ENCODE peak calls at places on chromosome 13, in ten cellular contexts. J is uterus; B is left ventricle myocardium inferior; K is fibroblast of gingiva; O is Ammon's horn; F is activated T-cell treated with anti-CD3 and anti-CD28 coated beads, Interleukin-2, amount 50 U/mL, for 72 hours; D is CD4-positive, alpha-beta T cell; Q is effector CD4-positive, alpha-beta T cell; X is kidney epithelial cell; N is mesothelial cell of epicardium. E is an unnamed sample.

GRCh38 chr13:109110159-109110558 is 480.7 kb downstream of the MYO16 start:
- DNase-seq in Q (no peak), O (no peak), F (no peak), B (no peak), X (no peak), N (no peak), D (no peak), K (no peak), J (no peak), E (no peak)

GRCh38 chr13:96817336-96817941 is 176.8 kb downstream of the OXGR1 start:
- DNase-seq in O (no peak), Q (no peak), J (no peak), F (no peak), K (peak), B (no peak), X (peak), N (no peak), D (no peak), E (no peak)

GRCh38 chr13:32660227-32660626 is 74.0 kb downstream of the PDS5B start:
- DNase-seq in X (no peak), B (no peak), O (no peak), F (no peak), Q (no peak), N (no peak), K (no peak), J (no peak), D (no peak), E (no peak)

GRCh38 chr13:113907637-113908617 is 44.1 kb upstream of the GAS6 start:
- DNase-seq in K (no peak), X (peak), O (no peak), Q (no peak), B (no peak), F (no peak), J (peak), D (no peak), N (no peak), E (no peak)

GRCh38 chr13:30186644-30187431 is 120.5 kb downstream of the KATNAL1 start:
- DNase-seq in J (no peak), X (no peak), D (no peak), B (no peak), Q (no peak), F (no peak), K (no peak), N (no peak), O (no peak), E (no peak)

GRCh38 chr13:90717451-90717936 is 630.0 kb upstream of the MIR17HG start:
- DNase-seq in O (peak), J (no peak), D (no peak), N (no peak), K (peak), X (peak), F (no peak), B (no peak), Q (no peak), E (no peak)

GRCh38 chr13:105543742-105544141 is 991.7 kb downstream of the EFNB2 start:
- DNase-seq in K (no peak), O (no peak), B (no peak), Q (no peak), N (no peak), X (no peak), D (no peak), J (no peak), F (no peak), E (no peak)

GRCh38 chr13:81487151-81487550 is 1146.2 kb upstream of the SPRY2 start:
- DNase-seq in K (no peak), F (no peak), D (no peak), N (no peak), J (no peak), X (peak), B (no peak), Q (no peak), O (peak), E (no peak)

GRCh38 chr13:104832265-104832664 is 1703.2 kb downstream of the EFNB2 start:
- DNase-seq in X (no peak), N (no peak), B (no peak), D (no peak), K (no peak), F (no peak), O (no peak), J (no peak), Q (no peak), E (no peak)

GRCh38 chr13:36421447-36421846 is 10.8 kb upstream of the CCNA1 start:
- DNase-seq in B (no peak), O (no peak), D (no peak), J (no peak), N (no peak), F (peak), K (no peak), X (no peak), Q (no peak), E (no peak)

GRCh38 chr13:41694902-41695301 is 237.6 kb downstream of the RGCC start:
- DNase-seq in J (peak), X (peak), B (peak), K (peak), D (no peak), N (no peak), F (no peak), Q (no peak), O (no peak), E (no peak)

GRCh38 chr13:30520571-30520970 is 54.8 kb upstream of the HMGB1 start:
- DNase-seq in K (peak), B (no peak), Q (no peak), F (no peak), J (no peak), X (no peak), O (no peak), N (no peak), D (no peak), E (no peak)

E was measured in lower lobe of right lung.